ENCODE peak calls at places on chromosome X, in five cellular contexts. T is A549; C is transverse colon; U is Jurkat, Clone E6-1; J is hepatocyte. H is an unnamed sample.
A peak's percentile ranks its signal among the peaks of the same experiment; 100 is the strongest.

GRCh38 chrX:10677490-10677889 is 57.1 kb upstream of the MID1 start:
- DNase-seq in T (no peak), C (no peak), U (no peak), J (no peak), H (peak; percentile 2)

GRCh38 chrX:435536-436122 is 48.9 kb upstream of the PPP2R3B start:
- DNase-seq in T (no peak), C (no peak), U (no peak), J (no peak), H (no peak)

GRCh38 chrX:79081895-79082512 is 62.5 kb upstream of the GPR174 start:
- DNase-seq in T (peak; percentile 22), C (no peak), U (peak; percentile 85), J (peak; percentile 19), H (peak; percentile 69)

GRCh38 chrX:152907084-152907651 is 9.3 kb downstream of the ZNF185 start:
- DNase-seq in T (no peak), C (no peak), U (no peak), J (peak; percentile 73), H (no peak)

GRCh38 chrX:151153086-151153485 is 23.3 kb upstream of the GPR50 start:
- DNase-seq in T (peak; percentile 25), C (no peak), U (no peak), J (peak; percentile 30), H (no peak)

GRCh38 chrX:1306909-1307625 is 29.5 kb upstream of the IL3RA start:
- DNase-seq in T (no peak), C (no peak), U (no peak), J (no peak), H (no peak)

GRCh38 chrX:1727531-1728027 is 112.7 kb downstream of the ASMT start:
- DNase-seq in T (peak; percentile 87), C (no peak), U (no peak), J (peak; percentile 43), H (peak; percentile 41)

GRCh38 chrX:120660638-120661037 is 30.8 kb upstream of the C1GALT1C1 start:
- DNase-seq in T (no peak), C (peak; percentile 13), U (no peak), J (no peak), H (peak; percentile 1)

GRCh38 chrX:65668362-65669310 is 1.2 kb downstream of the MSN start:
- DNase-seq in T (peak; percentile 77), C (peak; percentile 61), U (peak; percentile 73), J (peak; percentile 38), H (peak; percentile 84)

GRCh38 chrX:46072776-46073175 is 472.4 kb downstream of the ZNF674 start:
- DNase-seq in T (no peak), C (no peak), U (no peak), J (no peak), H (no peak)

GRCh38 chrX:47707031-47707780 is 48.2 kb upstream of the UXT start:
- DNase-seq in T (no peak), C (no peak), U (no peak), J (no peak), H (peak; percentile 37)

GRCh38 chrX:115098897-115099296 is 81.5 kb upstream of the IL13RA2 start:
- DNase-seq in T (no peak), C (no peak), U (no peak), J (no peak), H (no peak)

GRCh38 chrX:114930227-114930626 is 87.2 kb downstream of the IL13RA2 start:
- DNase-seq in T (no peak), C (no peak), U (no peak), J (no peak), H (no peak)

GRCh38 chrX:71998836-71999509 is 88.3 kb downstream of the NHSL2 start:
- DNase-seq in T (peak; percentile 28), C (no peak), U (no peak), J (no peak), H (peak; percentile 66)

GRCh38 chrX:107273795-107274194 is 67.4 kb downstream of the DNAAF6 start:
- DNase-seq in T (no peak), C (no peak), U (no peak), J (no peak), H (peak; percentile 62)

GRCh38 chrX:66632986-66633385 is 5.9 kb downstream of the EDA2R start:
- DNase-seq in T (no peak), C (no peak), U (no peak), J (no peak), H (no peak)

GRCh38 chrX:30570505-30570904 is 7.1 kb downstream of the TASL start:
- DNase-seq in T (peak; percentile 25), C (no peak), U (no peak), J (peak; percentile 33), H (no peak)

GRCh38 chrX:68833448-68833805 is 4.6 kb downstream of the EFNB1 start:
- DNase-seq in T (no peak), C (no peak), U (no peak), J (no peak), H (no peak)

GRCh38 chrX:46648660-46649059 is 75.1 kb downstream of the CHST7 start:
- DNase-seq in T (no peak), C (no peak), U (no peak), J (no peak), H (no peak)

GRCh38 chrX:16445166-16445752 is 204.7 kb upstream of the S100G start:
- DNase-seq in T (peak; percentile 45), C (peak; percentile 20), U (peak; percentile 9), J (peak; percentile 48), H (peak; percentile 27)

GRCh38 chrX:13863326-13863725 is 46.4 kb upstream of the GPM6B start:
- DNase-seq in T (no peak), C (no peak), U (no peak), J (no peak), H (no peak)

GRCh38 chrX:9434151-9434550 is 30.7 kb upstream of the TBL1X start:
- DNase-seq in T (no peak), C (no peak), U (no peak), J (no peak), H (no peak)

DNA sequence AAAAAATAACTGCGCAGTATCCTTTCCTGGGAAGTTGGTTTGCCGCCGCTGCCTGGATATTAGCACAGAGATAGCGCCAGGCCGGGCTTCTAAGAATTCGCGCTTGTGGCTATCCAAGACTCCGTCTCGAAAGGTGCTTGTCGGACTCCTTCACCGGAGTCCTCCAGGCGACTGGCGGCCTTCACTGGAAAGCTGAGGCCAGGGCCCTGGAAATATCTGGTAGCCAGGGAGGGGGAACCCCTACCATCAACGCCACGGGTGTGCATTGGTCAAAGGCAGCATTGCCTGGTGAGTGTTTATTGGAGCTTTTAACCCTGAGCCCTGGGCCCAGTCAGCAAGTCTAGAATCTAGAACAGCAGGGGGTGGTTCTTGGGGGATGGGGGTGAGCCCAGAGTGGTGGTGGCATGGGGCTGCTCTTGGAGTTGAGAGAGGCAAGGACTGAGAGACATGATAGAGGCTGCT is 567 bp upstream of the PIM2 start:
- DNase-seq in T (no peak), C (no peak), U (no peak), J (no peak), H (no peak)
- H3K4me3 ChIP-seq in T (peak overlapping the region; percentile 87), C (no peak overlapping the region), U (peak overlapping the region; percentile 38), J (no peak overlapping the region), H (peak overlapping the region; percentile 67)

GRCh38 chrX:133444196-133444595 is 28.9 kb upstream of the GPC4 start:
- DNase-seq in T (no peak), C (no peak), U (no peak), J (no peak), H (peak; percentile 8)

GRCh38 chrX:133448512-133449076 is 33.3 kb upstream of the GPC4 start:
- DNase-seq in T (no peak), C (no peak), U (no peak), J (no peak), H (peak; percentile 58)

GRCh38 chrX:133440081-133440796 is 24.9 kb upstream of the GPC4 start:
- DNase-seq in T (no peak), C (no peak), U (no peak), J (no peak), H (no peak)

GRCh38 chrX:133440797-133441163 is 25.5 kb upstream of the GPC4 start:
- DNase-seq in T (no peak), C (no peak), U (no peak), J (no peak), H (no peak)

GRCh38 chrX:133444952-133445831 is 29.9 kb upstream of the GPC4 start:
- DNase-seq in T (peak; percentile 9), C (peak; percentile 16), U (no peak), J (peak; percentile 14), H (peak; percentile 53)
- H3K4me3 ChIP-seq in T (peak overlapping the region; percentile 36), C (no peak overlapping the region), U (no peak overlapping the region), J (no peak overlapping the region), H (peak overlapping the region; percentile 57)

GRCh38 chrX:54419559-54420302 is 20.5 kb upstream of the TSR2 start:
- DNase-seq in T (no peak), C (no peak), U (no peak), J (no peak), H (no peak)
- H3K4me3 ChIP-seq in T (no peak overlapping the region), C (no peak overlapping the region), U (no peak overlapping the region), J (no peak overlapping the region), H (no peak overlapping the region)

GRCh38 chrX:116239944-116240391 is 69.4 kb downstream of the AGTR2 start:
- DNase-seq in T (no peak), C (no peak), U (no peak), J (no peak), H (no peak)
- H3K4me3 ChIP-seq in T (no peak overlapping the region), C (no peak overlapping the region), U (no peak overlapping the region), J (no peak overlapping the region), H (no peak overlapping the region)

GRCh38 chrX:74925210-74926088 is at the start of gene NEXMIF:
- DNase-seq in T (peak; percentile 36), C (peak; percentile 38), U (peak; percentile 62), J (no peak), H (peak; percentile 38)

GRCh38 chrX:74923942-74924448 is 1.3 kb downstream of the NEXMIF start:
- DNase-seq in T (no peak), C (peak; percentile 16), U (peak; percentile 72), J (peak; percentile 16), H (no peak)

GRCh38 chrX:74922922-74923321 is 2.3 kb downstream of the NEXMIF start:
- DNase-seq in T (no peak), C (no peak), U (no peak), J (no peak), H (no peak)

GRCh38 chrX:74924449-74925209 is 623 bp downstream of the NEXMIF start:
- DNase-seq in T (peak; percentile 19), C (peak; percentile 54), U (peak; percentile 46), J (peak; percentile 63), H (peak; percentile 25)
- H3K4me3 ChIP-seq in T (peak overlapping the region; percentile 49), C (peak overlapping the region; percentile 38), U (peak overlapping the region; percentile 59), J (peak overlapping the region; percentile 24), H (peak overlapping the region; percentile 35)

GRCh38 chrX:154460326-154460725 is 2.2 kb downstream of the PLXNA3 start:
- DNase-seq in T (no peak), C (no peak), U (no peak), J (no peak), H (no peak)
- H3K4me3 ChIP-seq in T (no peak overlapping the region), C (no peak overlapping the region), U (no peak overlapping the region), J (no peak overlapping the region), H (no peak overlapping the region)

GRCh38 chrX:63349307-63349706 is 1.8 kb downstream of the SPIN4 start:
- DNase-seq in T (no peak), C (no peak), U (peak; percentile 2), J (no peak), H (peak; percentile 68)
- H3K4me3 ChIP-seq in T (no peak overlapping the region), C (no peak overlapping the region), U (no peak overlapping the region), J (no peak overlapping the region), H (peak overlapping the region; percentile 82)

DNA sequence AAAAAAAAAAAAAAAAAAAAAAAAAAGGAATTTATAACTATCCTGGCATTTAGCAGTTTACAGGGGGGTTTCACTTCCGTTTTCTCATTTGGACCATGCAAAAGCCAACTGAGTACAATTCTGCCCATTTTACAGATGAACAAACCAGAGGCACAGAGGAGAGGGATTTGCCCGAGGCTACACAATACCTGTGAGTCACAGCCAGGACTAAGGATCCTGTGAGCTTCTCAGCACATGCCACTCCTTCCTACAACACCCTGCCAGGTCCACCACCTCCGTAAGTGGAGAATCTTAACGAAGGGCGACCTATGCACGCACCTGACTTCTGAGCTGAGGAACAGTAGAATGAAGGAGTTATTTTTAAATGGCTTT is 75.4 kb upstream of the USP9X start:
- DNase-seq in T (no peak), C (no peak), U (no peak), J (no peak), H (no peak)
- H3K4me3 ChIP-seq in T (peak overlapping the region; percentile 24), C (no peak overlapping the region), U (no peak overlapping the region), J (no peak overlapping the region), H (peak overlapping the region; percentile 48)